ENCODE peak calls at places on chromosome 4, in four cellular contexts. P is dorsolateral prefrontal cortex, N is GM23338, B is ascending aorta. Z is an unnamed sample.

GRCh38 chr4:152471251-152471792 is 64.6 kb downstream of the FBXW7 start:
- DNase-seq in N (no peak), P (no peak), B (no peak), Z (no peak)

GRCh38 chr4:108492816-108493595 is 127.4 kb upstream of the RPL34 start:
- DNase-seq in B (no peak), P (no peak), N (peak), Z (no peak)

GRCh38 chr4:144582975-144583374 is 63.0 kb upstream of the HHIP start:
- DNase-seq in P (no peak), N (no peak), B (no peak), Z (no peak)

GRCh38 chr4:39390603-39391002 is 16.1 kb upstream of the KLB start:
- DNase-seq in N (no peak), P (no peak), B (no peak), Z (no peak)

GRCh38 chr4:141680060-141680459 is 43.7 kb downstream of the IL15 start:
- DNase-seq in B (no peak), P (no peak), N (no peak), Z (no peak)

GRCh38 chr4:23822181-23822580 is 67.7 kb downstream of the PPARGC1A start:
- DNase-seq in B (no peak), N (peak), P (no peak), Z (no peak)

GRCh38 chr4:101201421-101201820 is 145.9 kb downstream of the PPP3CA start:
- DNase-seq in P (no peak), B (no peak), N (no peak), Z (no peak)

GRCh38 chr4:100311181-100311580 is 120.9 kb upstream of the DDIT4L start:
- DNase-seq in B (no peak), P (no peak), N (peak), Z (peak)

DNA sequence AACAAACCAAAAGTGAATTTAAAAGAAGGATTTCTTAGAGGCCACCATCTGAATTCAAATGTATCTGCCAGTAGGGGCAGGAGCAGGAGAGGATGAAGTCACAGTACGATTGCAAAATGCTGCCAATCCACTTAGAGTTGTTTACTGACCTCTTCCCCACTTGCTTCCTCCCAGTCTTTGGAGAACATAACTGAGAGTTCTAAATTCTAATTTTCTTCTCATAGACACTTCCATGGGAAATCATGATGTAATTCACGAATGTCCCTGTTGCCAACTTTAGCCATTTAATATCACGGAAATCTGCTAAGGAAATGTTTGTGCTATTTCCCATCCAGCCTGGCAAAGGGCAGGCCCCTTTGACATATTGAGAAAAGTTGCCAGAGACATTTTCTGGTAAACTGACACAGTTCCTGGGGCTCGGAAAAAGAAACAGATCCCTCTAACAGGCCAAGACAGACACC is 33.6 kb upstream of the NOCT start:
- DNase-seq in B (no peak), P (no peak), N (peak), Z (peak)
- H3K27ac ChIP-seq in B (peak), P (peak), N (no peak), Z (peak)

GRCh38 chr4:184330008-184330400 is 112.3 kb upstream of the ENPP6 start:
- DNase-seq in B (no peak), N (no peak), P (peak), Z (peak)

GRCh38 chr4:184329235-184330007 is 111.7 kb upstream of the ENPP6 start:
- DNase-seq in B (no peak), N (no peak), P (no peak), Z (no peak)

GRCh38 chr4:184335520-184335919 is 117.8 kb upstream of the ENPP6 start:
- DNase-seq in P (no peak), B (no peak), N (no peak), Z (no peak)

GRCh38 chr4:184328022-184328736 is 110.5 kb upstream of the ENPP6 start:
- DNase-seq in N (no peak), P (no peak), B (no peak), Z (no peak)

GRCh38 chr4:184331155-184331995 is 113.7 kb upstream of the ENPP6 start:
- DNase-seq in P (no peak), N (no peak), B (no peak), Z (peak)
- H3K27ac ChIP-seq in P (peak), N (no peak), B (no peak), Z (peak)

GRCh38 chr4:8353912-8354453 is 84.4 kb downstream of the HTRA3 start:
- DNase-seq in B (no peak), N (no peak), P (peak), Z (no peak)
- H3K27ac ChIP-seq in B (no peak), N (no peak), P (no peak), Z (no peak)

GRCh38 chr4:3177905-3178304 is 71.1 kb upstream of the MSANTD1 start:
- DNase-seq in N (no peak), P (no peak), B (no peak), Z (no peak)

GRCh38 chr4:3179126-3179706 is 69.7 kb upstream of the MSANTD1 start:
- DNase-seq in B (no peak), P (no peak), N (no peak), Z (no peak)

GRCh38 chr4:3178351-3178750 is 70.6 kb upstream of the MSANTD1 start:
- DNase-seq in P (no peak), N (no peak), B (no peak), Z (no peak)

GRCh38 chr4:3174371-3175338 is 74.3 kb upstream of the MSANTD1 start:
- DNase-seq in B (no peak), N (no peak), P (no peak), Z (peak)

GRCh38 chr4:3176625-3177229 is 72.2 kb upstream of the MSANTD1 start:
- DNase-seq in B (no peak), N (no peak), P (no peak), Z (no peak)
- H3K27ac ChIP-seq in B (no peak), N (no peak), P (no peak), Z (no peak)

GRCh38 chr4:17811078-17811603 is 362 bp downstream of the NCAPG start:
- DNase-seq in P (no peak), N (no peak), B (no peak), Z (no peak)

GRCh38 chr4:17812125-17812524 is 1.3 kb downstream of the NCAPG start:
- DNase-seq in B (no peak), N (no peak), P (no peak), Z (no peak)

GRCh38 chr4:17810260-17811077 is at the start of the genes DCAF16 and NCAPG:
- DNase-seq in P (peak), B (peak), N (peak), Z (peak)

GRCh38 chr4:17807446-17807845 is 3.1 kb downstream of the DCAF16 start:
- DNase-seq in B (no peak), N (no peak), P (no peak), Z (no peak)

DNA sequence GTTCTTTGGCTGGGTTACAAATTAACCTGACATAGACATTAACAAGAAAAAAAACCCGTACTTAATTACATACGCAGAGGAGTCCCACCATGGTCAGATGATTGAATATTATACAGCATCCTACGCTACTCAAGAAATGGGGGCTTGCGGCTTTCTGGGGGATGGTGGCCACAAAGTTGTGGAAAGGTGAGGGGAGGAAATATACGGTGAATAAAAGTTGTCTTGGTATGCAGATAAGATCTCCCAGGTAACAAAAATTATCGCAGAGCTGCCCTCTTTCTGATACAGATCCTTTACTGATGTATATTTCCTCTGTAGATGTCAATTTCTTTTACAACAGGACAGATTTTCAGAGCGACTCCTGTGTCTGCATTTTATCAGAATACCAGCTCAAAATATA is 890 bp downstream of the DCAF16 start:
- DNase-seq in P (no peak), N (no peak), B (no peak), Z (no peak)
- H3K27ac ChIP-seq in P (peak), N (no peak), B (peak), Z (peak)

GRCh38 chr4:104631000-104631399 is 136.3 kb upstream of the CXXC4 start:
- DNase-seq in P (no peak), B (no peak), N (no peak), Z (no peak)
- H3K27ac ChIP-seq in P (no peak), B (no peak), N (no peak), Z (no peak)

GRCh38 chr4:126742048-126742447 is 890.7 kb upstream of the INTU start:
- DNase-seq in P (no peak), N (no peak), B (no peak), Z (no peak)
- H3K27ac ChIP-seq in P (no peak), N (no peak), B (no peak), Z (no peak)